ENCODE peak calls at places on chromosomes 6 and 20, in six cellular contexts. A, T, D, L, G and K are unnamed samples.

GRCh38 chr6:167113935-167114910 is 8.7 kb upstream of the CCR6 start:
- DNase-seq in T (no peak), A (no peak), D (no peak), L (no peak), G (no peak), K (no peak)

GRCh38 chr6:23647045-23647444 is 479.0 kb upstream of the NRSN1 start:
- DNase-seq in A (no peak), T (no peak), L (no peak), D (no peak), G (no peak), K (peak; percentile 74)

GRCh38 chr20:38706482-38706881 is 17.8 kb upstream of the SLC32A1 start:
- DNase-seq in A (no peak), T (no peak), G (no peak), D (no peak), L (no peak), K (no peak)

GRCh38 chr6:128605961-128606360 is 85.6 kb upstream of the PTPRK start:
- DNase-seq in D (no peak), A (peak; percentile 94), T (no peak), L (no peak), G (no peak), K (no peak)

GRCh38 chr6:111761783-111762312 is 111.4 kb downstream of the FYN start:
- DNase-seq in A (no peak), T (no peak), G (no peak), D (peak; percentile 66), L (no peak), K (no peak)

GRCh38 chr6:41986339-41986738 is 44.7 kb upstream of the CCND3 start:
- DNase-seq in A (no peak), L (no peak), G (no peak), T (no peak), D (no peak), K (no peak)

GRCh38 chr20:43751167-43752050 is 24.6 kb upstream of the GTSF1L start:
- DNase-seq in T (no peak), D (no peak), L (no peak), G (no peak), A (peak; percentile 83), K (no peak)

GRCh38 chr20:59748555-59749292 is 144.4 kb downstream of the PHACTR3 start:
- DNase-seq in D (no peak), G (no peak), T (no peak), L (no peak), A (no peak), K (no peak)

GRCh38 chr6:56962451-56962850 is 7.5 kb downstream of the BEND6 start:
- DNase-seq in L (no peak), A (no peak), G (no peak), T (no peak), D (no peak), K (no peak)

GRCh38 chr6:131981624-131981978 is 30.4 kb upstream of the CCN2 start:
- DNase-seq in D (no peak), A (no peak), T (no peak), L (no peak), G (no peak), K (no peak)

GRCh38 chr6:161139766-161140553 is 133.9 kb downstream of the AGPAT4 start:
- DNase-seq in D (peak; percentile 71), L (no peak), A (peak; percentile 36), T (no peak), G (peak; percentile 78), K (peak; percentile 1)

GRCh38 chr6:106560966-106561740 is 68.1 kb downstream of the RTN4IP1 start:
- DNase-seq in A (peak; percentile 75), D (no peak), G (no peak), L (no peak), T (peak; percentile 50), K (peak; percentile 23)

GRCh38 chr6:138517635-138518034 is 18.3 kb upstream of the NHSL1 start:
- DNase-seq in G (no peak), D (peak; percentile 73), L (no peak), A (peak; percentile 74), T (no peak), K (peak; percentile 14)

GRCh38 chr20:50305636-50306477 is 115.2 kb downstream of the CEBPB start:
- DNase-seq in A (peak; percentile 36), L (peak; percentile 63), T (no peak), D (no peak), G (no peak), K (peak; percentile 56)

GRCh38 chr6:26338810-26339209 is 26.2 kb upstream of the BTN3A2 start:
- DNase-seq in T (no peak), G (no peak), A (no peak), L (no peak), D (no peak), K (no peak)

GRCh38 chr20:10427060-10427692 is 6.8 kb downstream of the MKKS start:
- DNase-seq in T (peak; percentile 56), A (peak; percentile 66), L (peak; percentile 68), G (no peak), D (peak; percentile 81), K (peak; percentile 45)

GRCh38 chr20:2942439-2942838 is 69.2 kb downstream of the PTPRA start:
- DNase-seq in A (no peak), T (no peak), G (no peak), D (no peak), L (no peak), K (no peak)

GRCh38 chr6:164563866-164564265 is 745.5 kb downstream of the C6orf118 start:
- DNase-seq in T (no peak), A (no peak), G (no peak), D (no peak), L (no peak), K (no peak)

GRCh38 chr6:103534107-103534506 is 1325.6 kb downstream of the HACE1 start:
- DNase-seq in A (no peak), G (no peak), D (no peak), L (no peak), T (no peak), K (no peak)

GRCh38 chr6:163826668-163827067 is 412.1 kb downstream of the QKI start:
- DNase-seq in L (no peak), G (no peak), A (peak; percentile 7), D (no peak), T (no peak), K (no peak)

GRCh38 chr20:32524871-32525501 is 60.1 kb downstream of the NOL4L start:
- DNase-seq in D (peak; percentile 88), G (no peak), T (no peak), A (peak; percentile 25), L (peak; percentile 88), K (no peak)

GRCh38 chr6:16749516-16750485 is 11.5 kb downstream of the ATXN1 start:
- DNase-seq in L (no peak), G (no peak), T (no peak), A (peak; percentile 55), D (no peak), K (no peak)

GRCh38 chr6:63821442-63821841 is 185.8 kb downstream of the PHF3 start:
- DNase-seq in L (no peak), T (no peak), D (no peak), A (peak; percentile 53), G (no peak), K (no peak)

GRCh38 chr6:83615025-83615999 is 93.6 kb downstream of the SNAP91 start:
- DNase-seq in L (no peak), A (peak; percentile 43), T (no peak), G (peak; percentile 15), D (no peak), K (peak; percentile 25)

GRCh38 chr6:35302604-35303218 is 5.1 kb downstream of the DEF6 start:
- DNase-seq in A (peak; percentile 92), D (peak; percentile 83), T (peak; percentile 29), G (peak; percentile 20), L (peak; percentile 62), K (peak; percentile 30)

GRCh38 chr20:48298851-48299484 is 513.7 kb upstream of the SULF2 start:
- DNase-seq in T (peak; percentile 76), G (no peak), L (no peak), A (peak; percentile 87), D (no peak), K (peak; percentile 66)

GRCh38 chr6:131269565-131270391 is 134.5 kb downstream of the AKAP7 start:
- DNase-seq in G (no peak), T (no peak), L (no peak), A (no peak), D (no peak), K (no peak)

GRCh38 chr20:38172344-38172743 is 7.3 kb upstream of the TGM2 start:
- DNase-seq in D (no peak), G (no peak), T (no peak), L (no peak), A (peak; percentile 41), K (peak; percentile 52)

GRCh38 chr6:134835998-134836397 is 113.9 kb downstream of the ALDH8A1 start:
- DNase-seq in D (no peak), L (no peak), A (no peak), G (no peak), T (no peak), K (no peak)

GRCh38 chr6:30612687-30613248 is 4.3 kb downstream of the PPP1R10 start:
- DNase-seq in T (no peak), D (no peak), A (no peak), L (no peak), G (no peak), K (no peak)

GRCh38 chr6:74626288-74626687 is 579.6 kb downstream of the COL12A1 start:
- DNase-seq in A (no peak), D (no peak), T (no peak), L (no peak), G (no peak), K (no peak)